ENCODE peak calls at places on chromosomes 13 and 19, in five cellular contexts. Z is T-cell, D is tibial nerve, K is left ventricle myocardium inferior, F is Kasumi-1. E is an unnamed sample.

GRCh38 chr19:55333870-55334269 is 5.8 kb upstream of the KMT5C start:
- DNase-seq in Z (no peak), D (no peak), K (no peak), F (no peak), E (no peak)

GRCh38 chr19:3029070-3029923 is at the start of gene TLE2:
- DNase-seq in Z (no peak), D (no peak), K (no peak), F (no peak), E (no peak)

GRCh38 chr13:75685239-75685697 is 49.1 kb downstream of the LMO7 start:
- DNase-seq in Z (no peak), D (no peak), K (no peak), F (no peak), E (no peak)

GRCh38 chr13:94308808-94309207 is 170.7 kb downstream of the DCT start:
- DNase-seq in Z (no peak), D (no peak), K (no peak), F (no peak), E (no peak)

GRCh38 chr19:10290439-10290875 is 705 bp downstream of the ICAM5 start:
- DNase-seq in Z (no peak), D (no peak), K (no peak), F (peak; percentile 46), E (peak; percentile 92)

GRCh38 chr19:49106648-49107135 is 7.5 kb upstream of the LIN7B start:
- DNase-seq in Z (peak; percentile 43), D (no peak), K (peak; percentile 48), F (peak; percentile 47), E (peak; percentile 72)

GRCh38 chr13:93080587-93080986 is 146.0 kb upstream of the GPC6 start:
- DNase-seq in Z (no peak), D (no peak), K (no peak), F (no peak), E (peak; percentile 55)

GRCh38 chr19:36245210-36246005 is 30.5 kb downstream of the ZNF146 start:
- DNase-seq in Z (no peak), D (no peak), K (no peak), F (no peak), E (no peak)

GRCh38 chr13:50197705-50198104 is 182.5 kb downstream of the KCNRG start:
- DNase-seq in Z (no peak), D (no peak), K (no peak), F (no peak), E (no peak)

GRCh38 chr19:6215701-6216235 is 64.0 kb downstream of the MLLT1 start:
- DNase-seq in Z (no peak), D (no peak), K (no peak), F (no peak), E (no peak)

GRCh38 chr19:3720533-3720917 is 12.3 kb downstream of the TJP3 start:
- DNase-seq in Z (no peak), D (no peak), K (no peak), F (no peak), E (no peak)

GRCh38 chr13:92573467-92574057 is 653.0 kb upstream of the GPC6 start:
- DNase-seq in Z (no peak), D (no peak), K (no peak), F (peak; percentile 14), E (peak; percentile 55)

GRCh38 chr19:49924004-49924880 is 4.8 kb upstream of the ATF5 start:
- DNase-seq in Z (no peak), D (no peak), K (no peak), F (no peak), E (no peak)

GRCh38 chr19:28633223-28634030 is 579.5 kb downstream of the UQCRFS1 start:
- DNase-seq in Z (peak; percentile 13), D (no peak), K (no peak), F (peak; percentile 40), E (peak; percentile 92)

GRCh38 chr19:2422951-2423880 is 4.2 kb downstream of the TIMM13 start:
- DNase-seq in Z (no peak), D (no peak), K (no peak), F (no peak), E (no peak)

GRCh38 chr19:41937976-41938375 is 9.7 kb upstream of the ERFL start:
- DNase-seq in Z (no peak), D (no peak), K (no peak), F (peak; percentile 22), E (no peak)

GRCh38 chr13:108322206-108322824 is 52.8 kb downstream of the TNFSF13B start:
- DNase-seq in Z (no peak), D (no peak), K (no peak), F (peak; percentile 79), E (peak; percentile 81)

GRCh38 chr13:85601526-85601925 is 197.7 kb downstream of the SLITRK6 start:
- DNase-seq in Z (no peak), D (no peak), K (no peak), F (no peak), E (no peak)

GRCh38 chr13:105616313-105617075 is 919.0 kb downstream of the EFNB2 start:
- DNase-seq in Z (no peak), D (no peak), K (no peak), F (no peak), E (no peak)

GRCh38 chr13:110388141-110388943 is 81.3 kb downstream of the COL4A2 start:
- DNase-seq in Z (no peak), D (no peak), K (no peak), F (no peak), E (no peak)

GRCh38 chr13:29607465-29607864 is 12.0 kb upstream of the SLC7A1 start:
- DNase-seq in Z (no peak), D (no peak), K (no peak), F (no peak), E (no peak)

GRCh38 chr13:103178986-103179695 is 112.9 kb upstream of the SLC10A2 start:
- DNase-seq in Z (no peak), D (no peak), K (no peak), F (no peak), E (no peak)

GRCh38 chr19:8494158-8494557 is 8.3 kb downstream of the PRAM1 start:
- DNase-seq in Z (no peak), D (no peak), K (no peak), F (peak; percentile 98), E (no peak)

GRCh38 chr13:68550330-68550729 is 1320.2 kb upstream of the PCDH9 start:
- DNase-seq in Z (no peak), D (no peak), K (no peak), F (no peak), E (no peak)

GRCh38 chr13:109669234-109669612 is 117.2 kb downstream of the IRS2 start:
- DNase-seq in Z (no peak), D (no peak), K (no peak), F (no peak), E (no peak)

GRCh38 chr13:44576396-44577235 is 486 bp upstream of the TSC22D1 start:
- DNase-seq in Z (peak; percentile 26), D (no peak), K (peak; percentile 25), F (peak; percentile 43), E (no peak)

GRCh38 chr13:51112771-51113170 is 1.7 kb upstream of the C13orf42 start:
- DNase-seq in Z (no peak), D (no peak), K (no peak), F (no peak), E (no peak)

GRCh38 chr13:101916108-101916757 is 463.8 kb downstream of the ITGBL1 start:
- DNase-seq in Z (no peak), D (no peak), K (peak; percentile 38), F (no peak), E (no peak)

GRCh38 chr19:44729516-44730033 is 18.9 kb upstream of the BCL3 start:
- DNase-seq in Z (no peak), D (no peak), K (no peak), F (no peak), E (no peak)

GRCh38 chr19:3119782-3120380 is 16.0 kb upstream of the GNA15 start:
- DNase-seq in Z (no peak), D (no peak), K (no peak), F (no peak), E (no peak)

GRCh38 chr19:32674153-32674958 is 624 bp downstream of the ANKRD27 start:
- DNase-seq in Z (no peak), D (no peak), K (no peak), F (no peak), E (peak; percentile 58)

GRCh38 chr19:54035215-54036178 is 28.2 kb downstream of the VSTM1 start:
- DNase-seq in Z (no peak), D (no peak), K (no peak), F (no peak), E (no peak)

GRCh38 chr13:97879646-97880297 is 73.7 kb upstream of the IPO5 start:
- DNase-seq in Z (no peak), D (no peak), K (no peak), F (no peak), E (no peak)

GRCh38 chr19:49463960-49464740 is 9.9 kb upstream of the FLT3LG start:
- DNase-seq in Z (no peak), D (no peak), K (no peak), F (no peak), E (no peak)

GRCh38 chr13:111610077-111610476 is 289.6 kb downstream of the TEX29 start:
- DNase-seq in Z (no peak), D (no peak), K (no peak), F (no peak), E (no peak)